ENCODE peak calls at places on chromosomes 7 and 10, in seven cellular contexts. H is astrocyte of the hippocampus; K is stimulated activated CD8-positive, alpha-beta memory T cell treated with anti-CD3 and anti-CD28 coated beads, Interleukin-2, amount 100 ng/mL, for 48 hours; J is activated CD8-positive, alpha-beta memory T cell treated with anti-CD3 and anti-CD28 coated beads for 48 hours; G is hepatocyte; U is A172; P is Daoy. O is an unnamed sample.

GRCh38 chr7:41503438-41503837 is 199.5 kb downstream of the INHBA start:
- DNase-seq in H (peak), K (no peak), J (no peak), G (no peak), U (no peak), P (no peak), O (no peak)

GRCh38 chr10:84138478-84139125 is 707 bp upstream of the GHITM start:
- DNase-seq in H (no peak), K (peak), J (peak), G (peak), U (no peak), P (no peak), O (no peak)

GRCh38 chr7:98472391-98473002 is 71.6 kb upstream of the BAIAP2L1 start:
- DNase-seq in H (no peak), K (no peak), J (no peak), G (peak), U (no peak), P (no peak), O (no peak)

GRCh38 chr10:69465457-69466157 is 14.3 kb downstream of the TSPAN15 start:
- DNase-seq in H (no peak), K (no peak), J (no peak), G (no peak), U (no peak), P (no peak), O (no peak)

GRCh38 chr10:49174261-49174925 is 13.8 kb downstream of the TMEM273 start:
- DNase-seq in H (no peak), K (no peak), J (no peak), G (no peak), U (no peak), P (no peak), O (no peak)

GRCh38 chr7:138025215-138026186 is 23.6 kb upstream of the CREB3L2 start:
- DNase-seq in H (no peak), K (no peak), J (no peak), G (no peak), U (no peak), P (no peak), O (no peak)

GRCh38 chr10:51124852-51125251 is 50.6 kb downstream of the PRKG1 start:
- DNase-seq in H (no peak), K (no peak), J (no peak), G (no peak), U (no peak), P (no peak), O (no peak)

GRCh38 chr10:102654566-102654965 is 10.3 kb downstream of the TRIM8 start:
- DNase-seq in H (no peak), K (no peak), J (no peak), G (no peak), U (no peak), P (no peak), O (no peak)

GRCh38 chr7:158533386-158534133 is 54.1 kb downstream of the PTPRN2 start:
- DNase-seq in H (no peak), K (no peak), J (no peak), G (no peak), U (no peak), P (no peak), O (no peak)

GRCh38 chr7:112207106-112207592 is 654 bp downstream of the ZNF277 start:
- DNase-seq in H (no peak), K (no peak), J (no peak), G (no peak), U (peak), P (no peak), O (no peak)

GRCh38 chr10:58511765-58512469 is 755 bp upstream of the BICC1 start:
- DNase-seq in H (no peak), K (no peak), J (no peak), G (peak), U (no peak), P (peak), O (no peak)

GRCh38 chr10:11884706-11885423 is 61.7 kb downstream of the PROSER2 start:
- DNase-seq in H (no peak), K (no peak), J (no peak), G (no peak), U (no peak), P (no peak), O (no peak)

GRCh38 chr10:15515207-15515606 is 144.1 kb upstream of the FAM171A1 start:
- DNase-seq in H (no peak), K (no peak), J (no peak), G (peak), U (no peak), P (no peak), O (peak)

GRCh38 chr7:28483868-28484267 is 71.5 kb downstream of the CREB5 start:
- DNase-seq in H (peak), K (no peak), J (no peak), G (no peak), U (peak), P (peak), O (no peak)

GRCh38 chr10:74677951-74678350 is 148.4 kb upstream of the KAT6B start:
- DNase-seq in H (no peak), K (no peak), J (no peak), G (no peak), U (no peak), P (no peak), O (no peak)

GRCh38 chr10:112716924-112717348 is 233.1 kb upstream of the TCF7L2 start:
- DNase-seq in H (peak), K (no peak), J (no peak), G (peak), U (peak), P (no peak), O (peak)

GRCh38 chr7:151233111-151233701 is 923 bp downstream of the CHPF2 start:
- DNase-seq in H (peak), K (peak), J (peak), G (peak), U (peak), P (peak), O (peak)

GRCh38 chr7:96784597-96784996 is 75.0 kb upstream of the SEM1 start:
- DNase-seq in H (no peak), K (no peak), J (no peak), G (no peak), U (no peak), P (no peak), O (no peak)

GRCh38 chr10:71720304-71720672 is 710 bp upstream of the C10orf105 start:
- DNase-seq in H (no peak), K (no peak), J (no peak), G (no peak), U (no peak), P (no peak), O (no peak)

GRCh38 chr10:33333260-33334169 is 952 bp downstream of the NRP1 start:
- DNase-seq in H (peak), K (no peak), J (no peak), G (no peak), U (no peak), P (peak), O (no peak)

GRCh38 chr10:117322258-117322657 is 53.0 kb downstream of the PDZD8 start:
- DNase-seq in H (peak), K (no peak), J (no peak), G (no peak), U (peak), P (peak), O (no peak)

GRCh38 chr10:125063256-125063945 is 97.0 kb downstream of the CTBP2 start:
- DNase-seq in H (no peak), K (no peak), J (no peak), G (no peak), U (peak), P (no peak), O (no peak)

GRCh38 chr10:46079831-46080585 is 33.9 kb upstream of the MSMB start:
- DNase-seq in H (no peak), K (no peak), J (no peak), G (no peak), U (no peak), P (no peak), O (no peak)

GRCh38 chr10:19488592-19489280 is 327.5 kb upstream of the PLXDC2 start:
- DNase-seq in H (peak), K (no peak), J (no peak), G (peak), U (no peak), P (peak), O (no peak)

GRCh38 chr10:43201545-43202131 is 63.4 kb downstream of the CSGALNACT2 start:
- DNase-seq in H (no peak), K (no peak), J (no peak), G (no peak), U (no peak), P (no peak), O (no peak)

GRCh38 chr7:140649566-140650205 is 9.1 kb upstream of the DENND2A start:
- DNase-seq in H (no peak), K (no peak), J (no peak), G (no peak), U (peak), P (peak), O (no peak)

GRCh38 chr7:143361552-143362125 is 874 bp downstream of the FAM131B start:
- DNase-seq in H (no peak), K (no peak), J (no peak), G (no peak), U (no peak), P (no peak), O (no peak)

GRCh38 chr10:70191906-70192305 is 21.6 kb upstream of the SAR1A start:
- DNase-seq in H (peak), K (no peak), J (no peak), G (no peak), U (peak), P (peak), O (no peak)

GRCh38 chr10:92387289-92387940 is 96.4 kb downstream of the MARCHF5 start:
- DNase-seq in H (peak), K (no peak), J (no peak), G (peak), U (peak), P (peak), O (peak)

GRCh38 chr7:77575187-77575586 is 38.1 kb downstream of the PTPN12 start:
- DNase-seq in H (no peak), K (no peak), J (no peak), G (no peak), U (no peak), P (no peak), O (no peak)

GRCh38 chr10:116688241-116688711 is 54.1 kb downstream of the HSPA12A start:
- DNase-seq in H (peak), K (no peak), J (no peak), G (peak), U (peak), P (peak), O (no peak)